ENCODE peak calls at places on chromosome 22, in six cellular contexts. One of them, this sample, is unnamed.

GRCh38 chr22:20086101-20086599 is 6.1 kb downstream of the DGCR8 start:
- DNase-seq in SK-N-MC: no peak
- DNase-seq in CD8-positive, alpha-beta T cell: no peak
- DNase-seq in psoas muscle: no peak
- DNase-seq in T-helper 1 cell: no peak
- DNase-seq in GM12891: no peak
- DNase-seq in this sample: no peak

GRCh38 chr22:20956258-20957117 is 10.6 kb upstream of the AIFM3 start:
- DNase-seq in T-helper 1 cell: no peak
- DNase-seq in CD8-positive, alpha-beta T cell: no peak
- DNase-seq in psoas muscle: peak; percentile 50
- DNase-seq in SK-N-MC: no peak
- DNase-seq in GM12891: no peak
- DNase-seq in this sample: no peak

GRCh38 chr22:19042285-19043110 is 79.7 kb downstream of the DGCR2 start:
- DNase-seq in GM12891: no peak
- DNase-seq in CD8-positive, alpha-beta T cell: no peak
- DNase-seq in SK-N-MC: no peak
- DNase-seq in T-helper 1 cell: no peak
- DNase-seq in psoas muscle: peak; percentile 55
- DNase-seq in this sample: no peak

GRCh38 chr22:45201678-45202332 is 38.1 kb downstream of the NUP50 start:
- DNase-seq in psoas muscle: peak; percentile 35
- DNase-seq in GM12891: no peak
- DNase-seq in SK-N-MC: no peak
- DNase-seq in CD8-positive, alpha-beta T cell: no peak
- DNase-seq in T-helper 1 cell: no peak
- DNase-seq in this sample: no peak

GRCh38 chr22:20001082-20001638 is 15.5 kb downstream of the ARVCF start:
- DNase-seq in psoas muscle: no peak
- DNase-seq in SK-N-MC: no peak
- DNase-seq in T-helper 1 cell: no peak
- DNase-seq in GM12891: no peak
- DNase-seq in CD8-positive, alpha-beta T cell: no peak
- DNase-seq in this sample: no peak

GRCh38 chr22:23569291-23569690 is 10.8 kb downstream of the IGLL1 start:
- DNase-seq in T-helper 1 cell: no peak
- DNase-seq in CD8-positive, alpha-beta T cell: no peak
- DNase-seq in GM12891: no peak
- DNase-seq in psoas muscle: peak; percentile 13
- DNase-seq in SK-N-MC: no peak
- DNase-seq in this sample: no peak

GRCh38 chr22:44102121-44102520 is 78.0 kb downstream of the PARVB start:
- DNase-seq in GM12891: no peak
- DNase-seq in CD8-positive, alpha-beta T cell: no peak
- DNase-seq in SK-N-MC: no peak
- DNase-seq in psoas muscle: peak; percentile 8
- DNase-seq in T-helper 1 cell: no peak
- DNase-seq in this sample: no peak

GRCh38 chr22:24134090-24134846 is 47.0 kb upstream of the SUSD2 start:
- DNase-seq in T-helper 1 cell: peak; percentile 35
- DNase-seq in psoas muscle: no peak
- DNase-seq in SK-N-MC: no peak
- DNase-seq in CD8-positive, alpha-beta T cell: peak; percentile 78
- DNase-seq in GM12891: no peak
- DNase-seq in this sample: no peak

GRCh38 chr22:47450876-47451475 is 688.5 kb downstream of the TBC1D22A start:
- DNase-seq in psoas muscle: no peak
- DNase-seq in GM12891: no peak
- DNase-seq in T-helper 1 cell: no peak
- DNase-seq in SK-N-MC: no peak
- DNase-seq in CD8-positive, alpha-beta T cell: no peak
- DNase-seq in this sample: no peak

GRCh38 chr22:37193629-37194191 is 5.7 kb upstream of the C1QTNF6 start:
- DNase-seq in SK-N-MC: no peak
- DNase-seq in GM12891: no peak
- DNase-seq in T-helper 1 cell: peak; percentile 21
- DNase-seq in psoas muscle: peak; percentile 4
- DNase-seq in CD8-positive, alpha-beta T cell: no peak
- DNase-seq in this sample: peak; percentile 57

GRCh38 chr22:47067331-47067890 is 305.0 kb downstream of the TBC1D22A start:
- DNase-seq in psoas muscle: no peak
- DNase-seq in SK-N-MC: no peak
- DNase-seq in T-helper 1 cell: no peak
- DNase-seq in CD8-positive, alpha-beta T cell: no peak
- DNase-seq in GM12891: no peak
- DNase-seq in this sample: no peak

GRCh38 chr22:41768420-41768819 is 32.1 kb upstream of the CCDC134 start:
- DNase-seq in SK-N-MC: no peak
- DNase-seq in T-helper 1 cell: no peak
- DNase-seq in GM12891: no peak
- DNase-seq in CD8-positive, alpha-beta T cell: no peak
- DNase-seq in psoas muscle: no peak
- DNase-seq in this sample: no peak

GRCh38 chr22:44080936-44081853 is 57.1 kb downstream of the PARVB start:
- DNase-seq in GM12891: peak; percentile 87
- DNase-seq in CD8-positive, alpha-beta T cell: peak; percentile 61
- DNase-seq in psoas muscle: peak; percentile 86
- DNase-seq in SK-N-MC: peak; percentile 51
- DNase-seq in T-helper 1 cell: peak; percentile 58
- DNase-seq in this sample: peak; percentile 43

GRCh38 chr22:46415816-46416536 is 80.5 kb downstream of the TRMU start:
- DNase-seq in GM12891: no peak
- DNase-seq in T-helper 1 cell: no peak
- DNase-seq in CD8-positive, alpha-beta T cell: no peak
- DNase-seq in psoas muscle: no peak
- DNase-seq in SK-N-MC: no peak
- DNase-seq in this sample: no peak

GRCh38 chr22:46153930-46154329 is 3.6 kb downstream of the PPARA start:
- DNase-seq in SK-N-MC: no peak
- DNase-seq in GM12891: no peak
- DNase-seq in psoas muscle: no peak
- DNase-seq in T-helper 1 cell: no peak
- DNase-seq in CD8-positive, alpha-beta T cell: no peak
- DNase-seq in this sample: no peak

GRCh38 chr22:30280495-30280894 is 8.8 kb downstream of the CASTOR1 start:
- DNase-seq in SK-N-MC: no peak
- DNase-seq in T-helper 1 cell: no peak
- DNase-seq in CD8-positive, alpha-beta T cell: no peak
- DNase-seq in psoas muscle: no peak
- DNase-seq in GM12891: no peak
- DNase-seq in this sample: no peak

GRCh38 chr22:25651332-25651731 is 86.9 kb downstream of the GRK3 start:
- DNase-seq in GM12891: no peak
- DNase-seq in psoas muscle: no peak
- DNase-seq in CD8-positive, alpha-beta T cell: no peak
- DNase-seq in SK-N-MC: no peak
- DNase-seq in T-helper 1 cell: no peak
- DNase-seq in this sample: no peak

GRCh38 chr22:24471570-24471969 is 23.6 kb upstream of the UPB1 start:
- DNase-seq in T-helper 1 cell: no peak
- DNase-seq in psoas muscle: peak; percentile 81
- DNase-seq in SK-N-MC: no peak
- DNase-seq in GM12891: no peak
- DNase-seq in CD8-positive, alpha-beta T cell: no peak
- DNase-seq in this sample: no peak

GRCh38 chr22:38865201-38866023 is 6.6 kb downstream of the CBX6 start:
- DNase-seq in GM12891: no peak
- DNase-seq in CD8-positive, alpha-beta T cell: no peak
- DNase-seq in psoas muscle: peak; percentile 42
- DNase-seq in T-helper 1 cell: no peak
- DNase-seq in SK-N-MC: no peak
- DNase-seq in this sample: no peak

GRCh38 chr22:22787805-22788459 is 99.7 kb upstream of the IGLL5 start:
- DNase-seq in GM12891: peak; percentile 63
- DNase-seq in CD8-positive, alpha-beta T cell: peak; percentile 63
- DNase-seq in psoas muscle: peak; percentile 66
- DNase-seq in SK-N-MC: peak; percentile 1
- DNase-seq in T-helper 1 cell: peak; percentile 63
- DNase-seq in this sample: peak; percentile 52

GRCh38 chr22:36198936-36199616 is 2.5 kb downstream of the APOL4 start:
- DNase-seq in psoas muscle: no peak
- DNase-seq in GM12891: no peak
- DNase-seq in SK-N-MC: no peak
- DNase-seq in CD8-positive, alpha-beta T cell: no peak
- DNase-seq in T-helper 1 cell: no peak
- DNase-seq in this sample: no peak

GRCh38 chr22:46070215-46070721 is 80.1 kb upstream of the PPARA start:
- DNase-seq in SK-N-MC: no peak
- DNase-seq in T-helper 1 cell: no peak
- DNase-seq in psoas muscle: peak; percentile 94
- DNase-seq in CD8-positive, alpha-beta T cell: no peak
- DNase-seq in GM12891: no peak
- DNase-seq in this sample: no peak

GRCh38 chr22:45096256-45096907 is 67.3 kb upstream of the NUP50 start:
- DNase-seq in SK-N-MC: peak; percentile 10
- DNase-seq in CD8-positive, alpha-beta T cell: peak; percentile 24
- DNase-seq in T-helper 1 cell: peak; percentile 17
- DNase-seq in psoas muscle: no peak
- DNase-seq in GM12891: peak; percentile 72
- DNase-seq in this sample: peak; percentile 22

GRCh38 chr22:50268655-50269113 is 1.5 kb downstream of the MAPK11 start:
- DNase-seq in SK-N-MC: no peak
- DNase-seq in GM12891: no peak
- DNase-seq in T-helper 1 cell: no peak
- DNase-seq in CD8-positive, alpha-beta T cell: no peak
- DNase-seq in psoas muscle: no peak
- DNase-seq in this sample: no peak

GRCh38 chr22:45212992-45213751 is 27.5 kb downstream of the KIAA0930 start:
- DNase-seq in psoas muscle: peak; percentile 67
- DNase-seq in CD8-positive, alpha-beta T cell: no peak
- DNase-seq in GM12891: no peak
- DNase-seq in T-helper 1 cell: no peak
- DNase-seq in SK-N-MC: no peak
- DNase-seq in this sample: no peak

GRCh38 chr22:37345863-37346514 is 63.7 kb downstream of the CYTH4 start:
- DNase-seq in T-helper 1 cell: no peak
- DNase-seq in psoas muscle: no peak
- DNase-seq in SK-N-MC: no peak
- DNase-seq in CD8-positive, alpha-beta T cell: no peak
- DNase-seq in GM12891: no peak
- DNase-seq in this sample: no peak

GRCh38 chr22:42670921-42671709 is 21.9 kb upstream of the CYB5R3 start:
- DNase-seq in psoas muscle: no peak
- DNase-seq in CD8-positive, alpha-beta T cell: no peak
- DNase-seq in SK-N-MC: no peak
- DNase-seq in T-helper 1 cell: no peak
- DNase-seq in GM12891: no peak
- DNase-seq in this sample: no peak

GRCh38 chr22:37462983-37463382 is 23.2 kb downstream of the MFNG start:
- DNase-seq in T-helper 1 cell: no peak
- DNase-seq in GM12891: no peak
- DNase-seq in SK-N-MC: no peak
- DNase-seq in psoas muscle: no peak
- DNase-seq in CD8-positive, alpha-beta T cell: no peak
- DNase-seq in this sample: no peak

GRCh38 chr22:23522642-23523251 is 57.3 kb downstream of the IGLL1 start:
- DNase-seq in CD8-positive, alpha-beta T cell: no peak
- DNase-seq in psoas muscle: peak; percentile 38
- DNase-seq in SK-N-MC: no peak
- DNase-seq in T-helper 1 cell: no peak
- DNase-seq in GM12891: no peak
- DNase-seq in this sample: no peak

GRCh38 chr22:23837496-23837859 is 1.3 kb downstream of the DERL3 start:
- DNase-seq in CD8-positive, alpha-beta T cell: no peak
- DNase-seq in psoas muscle: peak; percentile 54
- DNase-seq in T-helper 1 cell: no peak
- DNase-seq in SK-N-MC: no peak
- DNase-seq in GM12891: no peak
- DNase-seq in this sample: no peak

GRCh38 chr22:17847360-17848078 is 73.2 kb upstream of the BID start:
- DNase-seq in psoas muscle: no peak
- DNase-seq in CD8-positive, alpha-beta T cell: no peak
- DNase-seq in T-helper 1 cell: no peak
- DNase-seq in SK-N-MC: no peak
- DNase-seq in GM12891: no peak
- DNase-seq in this sample: no peak

GRCh38 chr22:39524089-39524752 is 3.9 kb downstream of the ATF4 start:
- DNase-seq in psoas muscle: peak; percentile 56
- DNase-seq in T-helper 1 cell: no peak
- DNase-seq in CD8-positive, alpha-beta T cell: no peak
- DNase-seq in GM12891: no peak
- DNase-seq in SK-N-MC: no peak
- DNase-seq in this sample: no peak

GRCh38 chr22:50118557-50119168 is 28.9 kb downstream of the MOV10L1 start:
- DNase-seq in CD8-positive, alpha-beta T cell: no peak
- DNase-seq in psoas muscle: no peak
- DNase-seq in GM12891: no peak
- DNase-seq in T-helper 1 cell: no peak
- DNase-seq in SK-N-MC: no peak
- DNase-seq in this sample: no peak

GRCh38 chr22:39610766-39611165 is 40.2 kb downstream of the CACNA1I start:
- DNase-seq in CD8-positive, alpha-beta T cell: no peak
- DNase-seq in psoas muscle: no peak
- DNase-seq in SK-N-MC: no peak
- DNase-seq in T-helper 1 cell: no peak
- DNase-seq in GM12891: no peak
- DNase-seq in this sample: no peak

GRCh38 chr22:27632451-27633295 is 168.9 kb downstream of the MN1 start:
- DNase-seq in T-helper 1 cell: no peak
- DNase-seq in SK-N-MC: no peak
- DNase-seq in psoas muscle: no peak
- DNase-seq in GM12891: no peak
- DNase-seq in CD8-positive, alpha-beta T cell: no peak
- DNase-seq in this sample: no peak

GRCh38 chr22:39130152-39130704 is 22.3 kb downstream of the CBX7 start:
- DNase-seq in psoas muscle: no peak
- DNase-seq in GM12891: no peak
- DNase-seq in SK-N-MC: no peak
- DNase-seq in T-helper 1 cell: no peak
- DNase-seq in CD8-positive, alpha-beta T cell: no peak
- DNase-seq in this sample: no peak